ENCODE peak calls at places on chromosomes 12 and 14, in four cellular contexts. Q is HCT116, C is K562, J is GM23338. V is an unnamed sample.

GRCh38 chr12:22518067-22518719 is 26.1 kb downstream of the C2CD5 start:
- DNase-seq in Q (no peak), C (no peak), J (no peak), V (no peak)

GRCh38 chr14:38108681-38109080 is 99.0 kb upstream of the SSTR1 start:
- DNase-seq in Q (no peak), C (no peak), J (no peak), V (no peak)

GRCh38 chr12:111827916-111828315 is 14.1 kb upstream of the MAPKAPK5 start:
- DNase-seq in Q (no peak), C (no peak), J (no peak), V (no peak)

GRCh38 chr12:42482820-42483533 is 106.6 kb downstream of the PRICKLE1 start:
- DNase-seq in Q (no peak), C (peak), J (peak), V (peak)

GRCh38 chr14:58969951-58970751 is 218.3 kb upstream of the DAAM1 start:
- DNase-seq in Q (no peak), C (no peak), J (peak), V (no peak)

GRCh38 chr14:35971965-35972630 is 146.0 kb downstream of the BRMS1L start:
- DNase-seq in Q (no peak), C (no peak), J (no peak), V (no peak)

GRCh38 chr14:100529561-100530031 is 57.6 kb downstream of the BEGAIN start:
- DNase-seq in Q (no peak), C (peak), J (no peak), V (no peak)

GRCh38 chr14:91636604-91637003 is 95.3 kb downstream of the CATSPERB start:
- DNase-seq in Q (no peak), C (no peak), J (no peak), V (no peak)

GRCh38 chr14:61178226-61179060 is 102.7 kb downstream of the TMEM30B start:
- DNase-seq in Q (peak), C (no peak), J (no peak), V (no peak)

GRCh38 chr14:85530626-85531025 is 682 bp downstream of the FLRT2 start:
- DNase-seq in Q (no peak), C (no peak), J (no peak), V (no peak)

GRCh38 chr12:103401421-103401820 is 94.3 kb downstream of the C12orf42 start:
- DNase-seq in Q (peak), C (no peak), J (peak), V (no peak)

GRCh38 chr12:106815741-106816140 is 41.3 kb downstream of the RIC8B start:
- DNase-seq in Q (no peak), C (no peak), J (no peak), V (no peak)

GRCh38 chr14:102928412-102929348 is 6.2 kb downstream of the AMN start:
- DNase-seq in Q (peak), C (no peak), J (peak), V (peak)

GRCh38 chr14:83425138-83425537 is 1891.5 kb upstream of the SEL1L start:
- DNase-seq in Q (no peak), C (no peak), J (no peak), V (no peak)

GRCh38 chr12:120762093-120762492 is 36.5 kb downstream of the ACADS start:
- DNase-seq in Q (no peak), C (no peak), J (no peak), V (no peak)

GRCh38 chr14:95479494-95479893 is 37.0 kb downstream of the SYNE3 start:
- DNase-seq in Q (no peak), C (no peak), J (no peak), V (no peak)

GRCh38 chr12:64813733-64814132 is 10.7 kb upstream of the TBC1D30 start:
- DNase-seq in Q (no peak), C (no peak), J (no peak), V (no peak)

GRCh38 chr12:80622271-80622670 is 85.2 kb upstream of the MYF6 start:
- DNase-seq in Q (no peak), C (no peak), J (peak), V (no peak)

GRCh38 chr12:47561746-47562145 is 144.1 kb downstream of the RPAP3 start:
- DNase-seq in Q (no peak), C (no peak), J (no peak), V (no peak)

GRCh38 chr12:107522692-107523477 is 162.7 kb upstream of the PWP1 start:
- DNase-seq in Q (no peak), C (peak), J (peak), V (no peak)

GRCh38 chr12:29693962-29694361 is 89.8 kb downstream of the TMTC1 start:
- DNase-seq in Q (no peak), C (no peak), J (no peak), V (no peak)

GRCh38 chr12:29695026-29695425 is 88.7 kb downstream of the TMTC1 start:
- DNase-seq in Q (no peak), C (no peak), J (no peak), V (no peak)

GRCh38 chr12:29691146-29691854 is 92.4 kb downstream of the TMTC1 start:
- DNase-seq in Q (no peak), C (no peak), J (peak), V (peak)

GRCh38 chr12:29690728-29691127 is 93.0 kb downstream of the TMTC1 start:
- DNase-seq in Q (no peak), C (no peak), J (no peak), V (no peak)

GRCh38 chr12:29692237-29692636 is 91.5 kb downstream of the TMTC1 start:
- DNase-seq in Q (no peak), C (no peak), J (no peak), V (no peak)
- TF ChIP-seq POLR2AphosphoS5 in Q (no peak), C (no peak), J (no peak), V (no peak)

DNA sequence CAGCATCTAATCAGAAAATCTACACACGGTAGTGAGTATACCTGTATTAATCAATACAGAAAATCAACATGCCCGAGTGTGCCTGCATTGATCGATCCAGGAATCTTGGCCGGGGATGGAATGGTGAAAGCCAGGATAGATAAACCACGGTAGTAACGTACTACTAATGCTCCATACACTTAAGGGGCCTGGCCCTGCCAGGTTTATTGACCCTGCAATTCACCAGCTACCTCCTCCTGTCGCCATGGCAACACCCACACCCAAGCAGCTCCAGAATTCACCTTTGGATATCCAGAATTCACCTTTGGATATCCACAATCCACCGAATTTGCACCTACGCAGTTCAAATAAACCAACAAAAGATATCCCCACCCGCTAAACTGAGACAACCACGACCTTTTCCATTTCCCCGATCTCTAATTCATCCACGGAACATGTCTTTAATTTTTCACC is 14.8 kb upstream of the CALM1 start:
- DNase-seq in Q (no peak), C (no peak), J (peak), V (no peak)
- TF ChIP-seq REST in Q (no peak), C (no peak), J (no peak), V (no peak)

GRCh38 chr12:53171725-53172329 is 8.7 kb upstream of the ZNF740 start:
- DNase-seq in Q (no peak), C (peak), J (no peak), V (no peak)
- TF ChIP-seq POLR2AphosphoS5 in Q (no peak), C (no peak), J (no peak), V (no peak)

DNA sequence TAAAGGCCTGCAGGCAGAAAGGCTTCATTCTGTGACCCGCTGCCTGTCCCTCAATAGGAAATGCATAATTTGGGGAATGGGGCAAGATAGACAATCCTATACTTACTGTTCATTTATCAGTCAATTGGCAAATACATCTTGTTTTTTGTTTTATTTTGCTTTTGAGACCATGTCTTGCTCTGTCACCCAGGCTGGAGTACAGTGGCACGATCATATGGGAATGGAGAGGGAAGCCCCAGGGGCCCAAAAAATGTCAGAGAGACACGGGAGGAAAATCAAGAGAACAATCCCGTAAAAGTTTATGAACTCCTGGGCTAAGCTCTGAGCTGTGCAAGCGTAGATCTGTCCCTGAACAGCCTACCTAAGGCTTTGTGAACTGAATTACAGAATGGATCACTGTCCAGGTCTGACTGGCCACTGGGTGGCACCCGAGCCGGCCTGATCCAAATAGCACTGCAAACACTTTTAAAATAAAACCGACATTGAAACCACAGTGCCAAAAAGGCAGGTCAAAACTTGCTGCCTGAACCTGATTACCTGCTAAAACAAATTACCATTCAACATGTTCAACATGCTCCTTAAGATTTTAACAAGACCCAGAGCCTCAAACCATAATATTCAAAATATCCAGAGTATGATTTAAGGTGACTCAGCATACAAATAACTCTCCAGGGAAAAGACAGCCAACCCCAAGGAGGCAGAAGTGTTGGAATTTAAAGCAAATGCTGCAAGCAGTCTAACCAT is 11.8 kb downstream of the COPS7A start:
- DNase-seq in Q (no peak), C (peak), J (peak), V (no peak)
- TF ChIP-seq REST in Q (no peak), C (no peak), J (no peak), V (no peak)

DNA sequence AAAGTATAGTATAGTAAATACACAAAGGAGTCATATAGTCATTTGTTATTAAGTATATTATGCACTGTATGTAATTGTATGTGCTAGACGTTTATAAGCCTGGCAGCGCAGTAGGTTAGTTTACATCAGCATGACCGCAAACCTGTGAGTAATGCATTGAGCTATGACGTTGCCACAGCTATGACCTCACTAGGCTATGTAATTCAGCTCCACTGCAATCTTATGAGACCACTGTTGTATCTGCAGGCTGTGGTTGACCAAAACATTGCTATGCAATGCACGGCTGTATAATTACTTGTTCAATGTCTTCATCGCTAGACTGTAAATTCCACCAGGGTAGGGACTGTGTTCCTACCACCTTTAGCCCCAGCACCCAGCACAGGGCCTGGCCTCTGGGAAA is 53.2 kb upstream of the VASH1 start:
- DNase-seq in Q (no peak), C (no peak), J (no peak), V (no peak)
- TF ChIP-seq POLR2AphosphoS5 in Q (no peak), C (no peak), J (no peak), V (no peak)

DNA sequence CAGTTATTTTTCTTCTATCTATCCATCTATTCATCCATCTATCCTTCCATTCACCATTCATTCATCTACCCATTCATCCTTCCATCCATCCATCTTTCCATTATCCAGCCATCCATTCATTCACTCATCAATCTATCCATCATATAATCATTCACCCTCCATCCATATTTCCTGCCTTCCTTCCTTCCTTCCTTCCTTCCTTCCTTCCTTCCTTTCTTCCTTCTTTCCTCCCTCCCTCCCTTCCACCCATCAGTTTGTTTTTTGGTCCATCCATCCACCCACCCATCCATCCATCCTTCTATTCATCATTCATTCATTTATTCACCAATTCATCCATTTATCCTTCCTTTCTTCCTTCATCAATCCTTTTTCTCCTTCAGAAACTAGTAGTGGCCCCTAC is 34.3 kb upstream of the NOS1 start:
- DNase-seq in Q (no peak), C (no peak), J (no peak), V (no peak)
- TF ChIP-seq REST in Q (no peak), C (no peak), J (no peak), V (no peak)

GRCh38 chr12:94074970-94075695 is 73.2 kb upstream of the PLXNC1 start:
- DNase-seq in Q (peak), C (peak), J (peak), V (peak)

GRCh38 chr12:94070520-94070919 is 77.9 kb upstream of the PLXNC1 start:
- DNase-seq in Q (no peak), C (no peak), J (no peak), V (no peak)

GRCh38 chr12:94074216-94074969 is 74.0 kb upstream of the PLXNC1 start:
- DNase-seq in Q (no peak), C (no peak), J (no peak), V (no peak)

GRCh38 chr12:94071258-94071657 is 77.1 kb upstream of the PLXNC1 start:
- DNase-seq in Q (no peak), C (no peak), J (no peak), V (no peak)

GRCh38 chr12:94073441-94074051 is 74.8 kb upstream of the PLXNC1 start:
- DNase-seq in Q (no peak), C (no peak), J (no peak), V (no peak)
- TF ChIP-seq POLR2AphosphoS5 in Q (no peak), C (no peak), J (no peak), V (no peak)

GRCh38 chr14:104169005-104169764 is 30.8 kb downstream of the KIF26A start:
- DNase-seq in Q (no peak), C (no peak), J (no peak), V (no peak)
- TF ChIP-seq REST in Q (no peak), C (no peak), J (no peak), V (no peak)

V was measured in HL-60.